ENCODE peak calls at places on chromosomes 12 and 14, in six cellular contexts. F is neural crest cell, C is C1 segment of cervical spinal cord, N is T-helper 2 cell, E is NCI-H510A treated with DMSO at 0.1 percent for 48 hours, H is NCI-H446 treated with DMSO at 0.1 percent for 48 hours. W is an unnamed sample.

GRCh38 chr12:58564721-58565120 is 355.6 kb downstream of the LRIG3 start:
- DNase-seq in C (no peak), E (no peak), H (no peak), F (no peak), N (no peak), W (no peak)

GRCh38 chr14:90568405-90568804 is 171.6 kb downstream of the CALM1 start:
- DNase-seq in F (no peak), N (no peak), H (peak; percentile 26), E (no peak), C (peak; percentile 48), W (no peak)

GRCh38 chr12:47818701-47819543 is 781 bp downstream of the HDAC7 start:
- DNase-seq in H (no peak), E (peak; percentile 26), F (peak; percentile 45), C (peak; percentile 66), N (peak; percentile 31), W (peak; percentile 64)

GRCh38 chr14:69044965-69045555 is 66.0 kb upstream of the ACTN1 start:
- DNase-seq in E (no peak), H (peak; percentile 73), N (no peak), F (no peak), C (no peak), W (no peak)

GRCh38 chr12:53983580-53984572 is 1.1 kb upstream of the HOXC10 start:
- DNase-seq in H (no peak), C (no peak), F (no peak), E (no peak), N (no peak), W (no peak)

GRCh38 chr12:116152268-116152667 is 125.2 kb downstream of the MED13L start:
- DNase-seq in H (no peak), F (no peak), E (no peak), N (no peak), C (no peak), W (no peak)

GRCh38 chr14:91415794-91416743 is 1.6 kb downstream of the CCDC88C start:
- DNase-seq in H (no peak), C (no peak), E (peak; percentile 84), F (no peak), N (peak; percentile 42), W (no peak)

GRCh38 chr12:97335093-97335492 is 127.5 kb upstream of the RMST start:
- DNase-seq in H (no peak), C (no peak), E (no peak), N (no peak), F (no peak), W (no peak)

GRCh38 chr12:26704684-26705475 is 128.1 kb downstream of the ITPR2 start:
- DNase-seq in H (no peak), E (no peak), N (no peak), C (no peak), F (no peak), W (no peak)

GRCh38 chr14:68451676-68452387 is 341.0 kb downstream of the ZFP36L1 start:
- DNase-seq in H (no peak), N (no peak), E (no peak), C (no peak), F (no peak), W (no peak)

GRCh38 chr12:1796515-1797010 is 23.8 kb upstream of the LRTM2 start:
- DNase-seq in E (no peak), F (no peak), H (no peak), C (no peak), N (peak; percentile 19), W (no peak)

GRCh38 chr14:63594455-63595372 is 47.0 kb downstream of the WDR89 start:
- DNase-seq in E (no peak), H (no peak), N (no peak), F (no peak), C (no peak), W (no peak)

GRCh38 chr12:61504396-61505115 is 755.6 kb upstream of the USP15 start:
- DNase-seq in F (no peak), E (no peak), N (no peak), C (no peak), H (no peak), W (no peak)

GRCh38 chr12:7588703-7589329 is 76.9 kb downstream of the APOBEC1 start:
- DNase-seq in N (no peak), C (no peak), E (no peak), H (peak; percentile 7), F (peak; percentile 18), W (no peak)

GRCh38 chr12:113099764-113100163 is 35.8 kb downstream of the RASAL1 start:
- DNase-seq in E (no peak), H (no peak), F (no peak), C (no peak), N (no peak), W (no peak)

GRCh38 chr14:96762650-96763049 is 34.5 kb upstream of the VRK1 start:
- DNase-seq in C (no peak), E (peak; percentile 35), H (peak; percentile 56), F (peak; percentile 16), N (no peak), W (peak; percentile 52)

GRCh38 chr12:130658106-130658505 is 58.0 kb downstream of the RIMBP2 start:
- DNase-seq in E (peak; percentile 62), C (no peak), F (no peak), H (no peak), N (no peak), W (no peak)

GRCh38 chr12:111803851-111804250 is 37.1 kb downstream of the ALDH2 start:
- DNase-seq in H (no peak), E (no peak), N (no peak), C (no peak), F (no peak), W (no peak)

GRCh38 chr14:54776361-54777001 is 126.1 kb downstream of the GCH1 start:
- DNase-seq in C (peak; percentile 29), E (no peak), F (no peak), H (no peak), N (peak; percentile 72), W (no peak)

GRCh38 chr14:54650331-54651017 is 83.5 kb downstream of the SAMD4A start:
- DNase-seq in H (no peak), C (peak; percentile 34), N (no peak), F (no peak), E (no peak), W (no peak)

GRCh38 chr12:49703647-49704137 is 3.5 kb downstream of the FMNL3 start:
- DNase-seq in E (no peak), N (peak; percentile 26), F (no peak), C (no peak), H (no peak), W (no peak)

GRCh38 chr14:54354096-54354495 is 42.7 kb upstream of the CDKN3 start:
- DNase-seq in F (no peak), E (no peak), H (no peak), N (no peak), C (no peak), W (no peak)

GRCh38 chr12:23931176-23931575 is 18.3 kb downstream of the SOX5 start:
- DNase-seq in F (no peak), H (no peak), C (no peak), N (no peak), E (no peak), W (no peak)

GRCh38 chr14:75972729-75973480 is 8.9 kb downstream of the TGFB3 start:
- DNase-seq in F (no peak), N (no peak), C (no peak), H (peak; percentile 88), E (no peak), W (no peak)

GRCh38 chr12:126747530-126748149 is 1519.3 kb upstream of the TMEM132C start:
- DNase-seq in F (peak; percentile 49), H (no peak), E (peak; percentile 66), C (peak; percentile 40), N (peak; percentile 45), W (no peak)

GRCh38 chr12:53208877-53209463 is 1.9 kb upstream of the ITGB7 start:
- DNase-seq in C (no peak), N (no peak), E (no peak), H (no peak), F (no peak), W (no peak)

GRCh38 chr12:106138646-106139421 is at the start of gene NUAK1:
- DNase-seq in C (peak; percentile 86), F (peak; percentile 81), N (no peak), E (peak; percentile 31), H (no peak), W (peak; percentile 88)

GRCh38 chr12:41011939-41012338 is 176.2 kb upstream of the PDZRN4 start:
- DNase-seq in F (no peak), N (no peak), C (no peak), E (no peak), H (no peak), W (no peak)

GRCh38 chr14:60650382-60650961 is 1.2 kb upstream of the SIX1 start:
- DNase-seq in F (no peak), C (no peak), E (peak; percentile 92), N (no peak), H (no peak), W (peak; percentile 21)

GRCh38 chr14:21940887-21941855 is 267.6 kb upstream of the OR4E1 start:
- DNase-seq in C (no peak), F (peak; percentile 13), E (no peak), H (no peak), N (no peak), W (peak; percentile 12)

GRCh38 chr12:39628836-39629235 is 9.2 kb upstream of the ABCD2 start:
- DNase-seq in F (no peak), E (no peak), C (no peak), N (no peak), H (no peak), W (no peak)

GRCh38 chr14:97177635-97178034 is 380.5 kb downstream of the VRK1 start:
- DNase-seq in N (no peak), F (no peak), H (no peak), C (no peak), E (no peak), W (no peak)

GRCh38 chr12:132488127-132489077 is 1.5 kb upstream of the FBRSL1 start:
- DNase-seq in E (no peak), H (no peak), F (no peak), C (no peak), N (no peak), W (no peak)

GRCh38 chr14:104604461-104605449 is at the start of gene TMEM179:
- DNase-seq in C (no peak), E (peak; percentile 69), N (no peak), H (no peak), F (peak; percentile 65), W (peak; percentile 80)

GRCh38 chr14:61090432-61091216 is 109.6 kb downstream of the SLC38A6 start:
- DNase-seq in E (no peak), C (no peak), F (no peak), N (no peak), H (no peak), W (no peak)

GRCh38 chr14:104247336-104248202 is 109.2 kb downstream of the KIF26A start:
- DNase-seq in C (no peak), H (no peak), E (no peak), N (no peak), F (no peak), W (no peak)

GRCh38 chr12:127677537-127678131 is 589.3 kb upstream of the TMEM132C start:
- DNase-seq in E (peak; percentile 89), F (peak; percentile 73), C (peak; percentile 45), H (peak; percentile 30), N (peak; percentile 7), W (peak; percentile 73)

GRCh38 chr14:51041117-51041531 is 53.8 kb downstream of the TRIM9 start:
- DNase-seq in E (no peak), H (no peak), C (no peak), N (no peak), F (no peak), W (no peak)

W was measured in neuronal stem cell.